ENCODE peak calls at places on chromosomes 7 and 10, in ten cellular contexts. H is sigmoid colon; Y is SW480; P is EL; V is non-pigmented ciliary epithelial cell; K is A549; D is activated T-cell treated with anti-CD3 and anti-CD28 coated beads, Interleukin-2, amount 50 U/mL, for 24 hours; O is aorta; E is CD4-positive, alpha-beta T cell; A is left colon. I is an unnamed sample.

GRCh38 chr10:26621889-26622681 is 75.4 kb upstream of the PDSS1 start:
- DNase-seq in H (peak; percentile 73), Y (peak; percentile 26), P (no peak), V (no peak), K (peak; percentile 34), D (peak; percentile 57), O (peak; percentile 59), E (peak; percentile 19), A (peak; percentile 65), I (peak; percentile 29)

GRCh38 chr7:95434501-95435421 is at the start of gene PON2:
- DNase-seq in H (peak; percentile 87), Y (peak; percentile 95), P (peak; percentile 84), V (no peak), K (peak; percentile 79), D (peak; percentile 67), O (peak; percentile 85), E (peak; percentile 26), A (peak; percentile 90), I (peak; percentile 81)

GRCh38 chr10:110167149-110167548 is 40.3 kb upstream of the MXI1 start:
- DNase-seq in H (no peak), Y (no peak), P (no peak), V (no peak), K (no peak), D (no peak), O (no peak), E (no peak), A (no peak), I (no peak)

GRCh38 chr7:149598721-149599308 is 101.2 kb upstream of the ZNF746 start:
- DNase-seq in H (no peak), Y (peak; percentile 24), P (peak; percentile 28), V (peak; percentile 18), K (peak; percentile 35), D (no peak), O (no peak), E (no peak), A (no peak), I (no peak)

GRCh38 chr10:44925224-44925623 is 14.1 kb downstream of the TMEM72 start:
- DNase-seq in H (peak; percentile 34), Y (peak; percentile 18), P (no peak), V (no peak), K (no peak), D (no peak), O (no peak), E (no peak), A (no peak), I (no peak)

GRCh38 chr10:8036521-8037198 is 17.8 kb upstream of the GATA3 start:
- DNase-seq in H (no peak), Y (no peak), P (no peak), V (no peak), K (no peak), D (peak; percentile 34), O (no peak), E (no peak), A (no peak), I (no peak)

GRCh38 chr10:110337401-110337800 is 32.7 kb upstream of the SMNDC1 start:
- DNase-seq in H (no peak), Y (no peak), P (no peak), V (no peak), K (no peak), D (no peak), O (no peak), E (no peak), A (no peak), I (no peak)

GRCh38 chr7:133984023-133984422 is 143.1 kb upstream of the LRGUK start:
- DNase-seq in H (no peak), Y (no peak), P (no peak), V (no peak), K (no peak), D (no peak), O (no peak), E (no peak), A (no peak), I (no peak)

GRCh38 chr10:132547421-132547861 is 9.9 kb downstream of the INPP5A start:
- DNase-seq in H (peak; percentile 62), Y (no peak), P (no peak), V (no peak), K (no peak), D (no peak), O (peak; percentile 52), E (peak; percentile 47), A (peak; percentile 11), I (peak; percentile 55)

GRCh38 chr10:57260175-57260574 is 899.1 kb upstream of the ZWINT start:
- DNase-seq in H (no peak), Y (no peak), P (no peak), V (peak; percentile 0), K (no peak), D (no peak), O (no peak), E (no peak), A (no peak), I (no peak)

GRCh38 chr10:113297226-113297625 is 255.6 kb upstream of the HABP2 start:
- DNase-seq in H (no peak), Y (no peak), P (peak; percentile 90), V (peak; percentile 27), K (no peak), D (no peak), O (no peak), E (no peak), A (no peak), I (no peak)

GRCh38 chr7:131546126-131546525 is 10.3 kb downstream of the PODXL start:
- DNase-seq in H (peak; percentile 60), Y (peak; percentile 66), P (peak; percentile 39), V (no peak), K (no peak), D (no peak), O (no peak), E (no peak), A (peak; percentile 27), I (no peak)